ENCODE peak calls at places on chromosomes 16 and 17, in six cellular contexts. H is astrocyte of the spinal cord, L is HEK293T, B is HTR-8/SVneo, M is thoracic aorta, P is GF-D8. V is an unnamed sample.

GRCh38 chr17:64016248-64016784 is 4.1 kb downstream of the ICAM2 start:
- DNase-seq in H (no peak), L (no peak), B (no peak), M (no peak), P (no peak), V (no peak)

GRCh38 chr16:74738134-74738541 is 36.5 kb downstream of the FA2H start:
- DNase-seq in H (no peak), L (no peak), B (peak), M (no peak), P (no peak), V (no peak)

GRCh38 chr16:24036614-24037013 is 200.8 kb downstream of the PRKCB start:
- DNase-seq in H (peak), L (peak), B (peak), M (no peak), P (no peak), V (no peak)

GRCh38 chr17:28718990-28719433 is 773 bp upstream of the RPL23A start:
- DNase-seq in H (no peak), L (no peak), B (no peak), M (no peak), P (no peak), V (no peak)

GRCh38 chr17:29495011-29495410 is 71.8 kb downstream of the ABHD15 start:
- DNase-seq in H (peak), L (no peak), B (peak), M (no peak), P (no peak), V (no peak)

GRCh38 chr17:760371-760770 is 8.3 kb upstream of the GEMIN4 start:
- DNase-seq in H (no peak), L (no peak), B (no peak), M (no peak), P (no peak), V (peak)

GRCh38 chr16:2163211-2163881 is 7.8 kb downstream of the TRAF7 start:
- DNase-seq in H (no peak), L (no peak), B (no peak), M (no peak), P (no peak), V (no peak)

GRCh38 chr17:12899604-12900003 is 110.3 kb downstream of the ARHGAP44 start:
- DNase-seq in H (no peak), L (no peak), B (no peak), M (no peak), P (no peak), V (no peak)

GRCh38 chr17:61551255-61551742 is 39.7 kb downstream of the NACA2 start:
- DNase-seq in H (peak), L (peak), B (peak), M (no peak), P (peak), V (no peak)

GRCh38 chr16:85173077-85173980 is 61.1 kb upstream of the CIBAR2 start:
- DNase-seq in H (peak), L (no peak), B (peak), M (no peak), P (no peak), V (no peak)

GRCh38 chr16:74321356-74321755 is 24.7 kb downstream of the PSMD7 start:
- DNase-seq in H (no peak), L (no peak), B (no peak), M (no peak), P (no peak), V (no peak)

GRCh38 chr17:49450735-49451134 is 36.1 kb upstream of the PHB1 start:
- DNase-seq in H (peak), L (no peak), B (no peak), M (no peak), P (no peak), V (no peak)

GRCh38 chr17:81200695-81201580 is 21.8 kb downstream of the CEP131 start:
- DNase-seq in H (peak), L (peak), B (peak), M (no peak), P (peak), V (no peak)

GRCh38 chr16:61836804-61837398 is 199.3 kb downstream of the CDH8 start:
- DNase-seq in H (no peak), L (no peak), B (no peak), M (no peak), P (no peak), V (no peak)

GRCh38 chr17:5747964-5748363 is 163.7 kb upstream of the NLRP1 start:
- DNase-seq in H (no peak), L (no peak), B (no peak), M (no peak), P (no peak), V (no peak)

GRCh38 chr17:44878627-44879221 is 20.5 kb downstream of the EFTUD2 start:
- DNase-seq in H (peak), L (peak), B (peak), M (no peak), P (peak), V (no peak)

GRCh38 chr17:63646492-63646815 is 24.2 kb downstream of the MAP3K3 start:
- DNase-seq in H (no peak), L (no peak), B (no peak), M (no peak), P (no peak), V (no peak)

GRCh38 chr16:47016700-47017133 is 43.2 kb upstream of the DNAJA2 start:
- DNase-seq in H (no peak), L (no peak), B (no peak), M (no peak), P (peak), V (no peak)

GRCh38 chr17:39737331-39737760 is 392 bp upstream of the GRB7 start:
- DNase-seq in H (no peak), L (no peak), B (no peak), M (no peak), P (no peak), V (no peak)

GRCh38 chr16:457732-458400 is 32.4 kb downstream of the RAB11FIP3 start:
- DNase-seq in H (no peak), L (no peak), B (peak), M (no peak), P (peak), V (no peak)

GRCh38 chr17:27553019-27553511 is 77.9 kb upstream of the LGALS9 start:
- DNase-seq in H (no peak), L (no peak), B (no peak), M (no peak), P (no peak), V (peak)

GRCh38 chr17:18319604-18320256 is 4.6 kb downstream of the SMCR8 start:
- DNase-seq in H (peak), L (peak), B (peak), M (no peak), P (no peak), V (no peak)

V was measured in upper lobe of right lung.